ENCODE peak calls at places on chromosomes 4 and X, in eight cellular contexts. K is tibial artery; G is neuronal stem cell; B is testis; Y is effector memory CD4-positive, alpha-beta T cell; F is endothelial cell of umbilical vein; D is K562; U is adrenal gland. X is an unnamed sample. For H3K4me1, the result is how much of the 10 kb centered on the place peaks cover.

GRCh38 chr4:167956676-167957075 is 135.7 kb upstream of the ANXA10 start:
- DNase-seq in K (no peak), G (no peak), B (no peak), Y (no peak), F (peak), D (no peak), U (no peak), X (no peak)

GRCh38 chr4:41835321-41835995 is 86.9 kb upstream of the PHOX2B start:
- DNase-seq in K (no peak), G (no peak), B (no peak), Y (no peak), F (no peak), D (no peak), U (no peak), X (no peak)

GRCh38 chr4:1451106-1451751 is 45.0 kb upstream of the NKX1-1 start:
- DNase-seq in K (no peak), G (no peak), B (no peak), Y (no peak), F (no peak), D (no peak), U (no peak), X (no peak)

GRCh38 chr4:147052361-147052760 is 106.7 kb upstream of the TTC29 start:
- DNase-seq in K (no peak), G (no peak), B (no peak), Y (no peak), F (no peak), D (no peak), U (no peak), X (no peak)

GRCh38 chr4:76989391-76990061 is 40.0 kb downstream of the SEPTIN11 start:
- DNase-seq in K (no peak), G (no peak), B (no peak), Y (peak), F (no peak), D (no peak), U (no peak), X (peak)

GRCh38 chr4:13261486-13262257 is 222.5 kb downstream of the RAB28 start:
- DNase-seq in K (no peak), G (peak), B (no peak), Y (no peak), F (no peak), D (no peak), U (no peak), X (no peak)

GRCh38 chr4:184328022-184328736 is 110.5 kb upstream of the ENPP6 start:
- DNase-seq in K (no peak), G (no peak), B (no peak), Y (no peak), F (no peak), D (no peak), U (no peak), X (no peak)

GRCh38 chr4:68021185-68021584 is 57.9 kb upstream of the TMPRSS11A start:
- DNase-seq in K (no peak), G (no peak), B (no peak), Y (no peak), F (no peak), D (no peak), U (no peak), X (no peak)

GRCh38 chr4:159455675-159456235 is 352.9 kb downstream of the RAPGEF2 start:
- DNase-seq in K (no peak), G (peak), B (peak), Y (no peak), F (peak), D (peak), U (peak), X (no peak)

GRCh38 chr4:147737623-147738022 is 5.7 kb downstream of the ARHGAP10 start:
- DNase-seq in K (no peak), G (no peak), B (no peak), Y (no peak), F (no peak), D (no peak), U (no peak), X (no peak)

GRCh38 chr4:113212613-113213012 is 163.2 kb downstream of the ANK2 start:
- DNase-seq in K (no peak), G (peak), B (no peak), Y (no peak), F (no peak), D (no peak), U (no peak), X (no peak)

GRCh38 chr4:105895324-105895608 is at the start of gene NPNT:
- DNase-seq in K (no peak), G (no peak), B (no peak), Y (no peak), F (no peak), D (no peak), U (no peak), X (no peak)

GRCh38 chrX:15500497-15500966 is at the start of gene BMX:
- DNase-seq in K (peak), G (no peak), B (peak), Y (no peak), F (peak), D (no peak), U (no peak), X (no peak)

GRCh38 chrX:39201305-39201990 is 400.2 kb downstream of the MID1IP1 start:
- DNase-seq in K (no peak), G (no peak), B (no peak), Y (no peak), F (no peak), D (peak), U (no peak), X (no peak)

GRCh38 chr4:4985844-4986243 is 33.4 kb downstream of the CYTL1 start:
- DNase-seq in K (no peak), G (no peak), B (no peak), Y (no peak), F (no peak), D (no peak), U (no peak), X (no peak)

GRCh38 chrX:33336783-33337182 is 125.4 kb upstream of the DMD start:
- DNase-seq in K (peak), G (no peak), B (peak), Y (no peak), F (peak), D (no peak), U (peak), X (no peak)

GRCh38 chrX:84907324-84907946 is 96.2 kb upstream of the APOOL start:
- DNase-seq in K (no peak), G (no peak), B (no peak), Y (no peak), F (peak), D (no peak), U (no peak), X (no peak)

DNA sequence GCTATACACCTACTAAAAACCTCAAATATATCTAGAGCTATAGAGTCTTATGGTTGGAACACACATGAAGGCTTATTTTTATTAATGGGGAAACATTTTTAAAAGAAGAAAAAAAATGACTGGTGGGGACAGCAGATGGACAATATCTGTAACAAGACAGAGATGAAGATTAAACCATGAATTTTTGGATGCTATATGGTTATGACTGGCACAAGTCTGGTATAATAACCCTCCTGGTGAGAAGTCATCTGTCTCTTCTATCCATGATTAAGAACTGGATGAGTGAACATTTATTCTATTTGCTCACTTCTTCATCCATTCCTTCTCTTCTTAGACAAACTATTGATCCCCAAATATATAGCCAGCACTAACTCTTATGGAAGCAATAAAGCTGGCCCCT is 104.4 kb downstream of the EFHC2 start:
- DNase-seq in K (no peak), G (no peak), B (no peak), Y (no peak), F (no peak), D (no peak), U (no peak), X (no peak)
- H3K4me3 ChIP-seq in K (no peak), G (no peak), B (no peak), Y (no peak), F (no peak), D (no peak), U (no peak), X (no peak)

DNA sequence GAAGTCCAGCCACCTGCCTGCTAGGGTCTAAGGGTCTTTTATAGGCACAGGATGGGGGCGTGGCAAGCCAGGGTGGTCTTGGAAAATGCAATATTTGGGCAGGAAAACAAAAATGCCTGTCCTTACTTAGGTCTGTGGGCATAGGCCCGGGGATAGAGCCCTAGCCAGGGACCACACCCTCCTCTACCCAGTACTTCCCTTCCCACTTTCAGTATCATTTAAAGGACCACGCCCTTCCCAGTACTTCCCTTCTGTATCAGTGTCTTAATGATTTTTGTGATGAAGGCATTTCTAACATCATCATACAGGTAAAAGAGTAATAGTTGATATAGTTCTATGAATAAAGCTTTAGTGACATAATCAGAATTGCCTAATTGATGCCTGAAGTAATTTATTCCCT is 11.4 kb downstream of the BANK1 start:
- DNase-seq in K (no peak), G (no peak), B (no peak), Y (no peak), F (no peak), D (no peak), U (no peak), X (no peak)
- H3K4me1 ChIP-seq in K (under half), G (under half), B (under half), Y (under half), F (under half), D (under half), U (under half), X (under half)

GRCh38 chr4:27087306-27088045 is 226.8 kb downstream of the STIM2 start:
- DNase-seq in K (no peak), G (no peak), B (no peak), Y (no peak), F (no peak), D (no peak), U (no peak), X (no peak)

GRCh38 chr4:27088491-27088890 is 227.8 kb downstream of the STIM2 start:
- DNase-seq in K (no peak), G (no peak), B (no peak), Y (no peak), F (no peak), D (no peak), U (no peak), X (no peak)

GRCh38 chr4:27082786-27083185 is 222.1 kb downstream of the STIM2 start:
- DNase-seq in K (no peak), G (no peak), B (no peak), Y (no peak), F (no peak), D (no peak), U (no peak), X (no peak)

GRCh38 chr4:27081675-27082579 is 221.3 kb downstream of the STIM2 start:
- DNase-seq in K (no peak), G (no peak), B (no peak), Y (no peak), F (no peak), D (no peak), U (no peak), X (no peak)

GRCh38 chr4:27084685-27085356 is 224.2 kb downstream of the STIM2 start:
- DNase-seq in K (no peak), G (peak), B (peak), Y (no peak), F (peak), D (peak), U (peak), X (no peak)
- H3K4me3 ChIP-seq in K (peak), G (peak), B (peak), Y (peak), F (peak), D (no peak), U (no peak), X (no peak)

GRCh38 chr4:140256941-140257340 is 103.0 kb upstream of the MAML3 start:
- DNase-seq in K (no peak), G (no peak), B (no peak), Y (no peak), F (peak), D (no peak), U (no peak), X (no peak)
- H3K4me1 ChIP-seq in K (under half), G (under half), B (under half), Y (under half), F (half or more), D (under half), U (under half), X (under half)

DNA sequence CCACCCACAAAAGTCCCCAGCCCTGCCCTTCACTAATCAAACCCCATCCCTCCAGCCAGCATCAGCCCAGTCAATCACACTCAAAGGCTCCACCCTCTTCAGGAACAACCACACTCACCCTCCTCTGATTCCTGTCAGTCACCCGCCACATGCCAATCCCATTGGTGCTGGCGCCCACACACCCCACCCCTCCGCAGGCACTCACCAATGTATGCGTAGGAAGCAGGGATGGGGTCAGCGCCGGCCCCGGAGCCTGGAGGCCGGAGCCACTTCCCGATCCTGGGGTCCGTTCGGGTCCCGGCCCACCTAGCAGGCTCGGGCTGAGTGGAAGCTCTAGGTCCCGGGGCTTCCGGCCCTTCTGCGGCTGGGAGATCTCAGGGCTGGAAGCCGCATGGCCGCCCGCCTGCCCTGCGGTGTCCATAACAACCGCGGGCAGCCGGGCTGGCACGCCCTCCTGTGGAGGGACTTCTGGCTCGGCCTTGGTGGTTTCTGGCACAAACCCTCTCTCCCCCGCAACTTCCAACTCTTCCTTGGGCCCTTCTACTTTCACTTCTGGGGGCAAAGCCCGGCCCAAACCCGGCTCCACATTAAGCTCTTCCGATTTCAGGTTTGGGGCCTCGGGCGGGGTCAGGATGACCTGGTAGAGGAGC is 7.9 kb upstream of the CFP start:
- DNase-seq in K (peak), G (no peak), B (peak), Y (no peak), F (peak), D (peak), U (peak), X (no peak)
- H3K4me3 ChIP-seq in K (no peak), G (no peak), B (no peak), Y (peak), F (peak), D (no peak), U (no peak), X (no peak)

DNA sequence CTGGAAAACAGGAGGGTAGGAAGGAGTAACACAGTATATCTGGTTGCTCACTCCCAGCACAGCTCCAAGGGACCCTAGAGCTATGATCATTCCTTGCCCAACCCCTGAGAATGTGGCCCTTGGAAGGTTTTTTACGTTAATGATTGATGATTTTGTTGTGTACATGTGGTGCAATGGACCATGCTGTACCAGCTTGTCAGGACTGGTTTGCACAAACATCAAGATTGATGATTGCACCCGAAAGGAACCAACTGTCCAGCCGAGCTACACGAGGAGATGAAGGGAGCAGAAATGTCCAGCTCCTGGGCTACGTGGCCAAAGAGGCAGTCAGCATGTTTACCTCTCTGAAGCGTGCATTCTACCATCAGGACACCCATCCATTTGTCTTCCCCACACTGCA is 83.2 kb upstream of the USP9X start:
- DNase-seq in K (no peak), G (no peak), B (no peak), Y (no peak), F (no peak), D (no peak), U (peak), X (no peak)
- H3K4me1 ChIP-seq in K (under half), G (under half), B (under half), Y (under half), F (under half), D (under half), U (under half), X (under half)

DNA sequence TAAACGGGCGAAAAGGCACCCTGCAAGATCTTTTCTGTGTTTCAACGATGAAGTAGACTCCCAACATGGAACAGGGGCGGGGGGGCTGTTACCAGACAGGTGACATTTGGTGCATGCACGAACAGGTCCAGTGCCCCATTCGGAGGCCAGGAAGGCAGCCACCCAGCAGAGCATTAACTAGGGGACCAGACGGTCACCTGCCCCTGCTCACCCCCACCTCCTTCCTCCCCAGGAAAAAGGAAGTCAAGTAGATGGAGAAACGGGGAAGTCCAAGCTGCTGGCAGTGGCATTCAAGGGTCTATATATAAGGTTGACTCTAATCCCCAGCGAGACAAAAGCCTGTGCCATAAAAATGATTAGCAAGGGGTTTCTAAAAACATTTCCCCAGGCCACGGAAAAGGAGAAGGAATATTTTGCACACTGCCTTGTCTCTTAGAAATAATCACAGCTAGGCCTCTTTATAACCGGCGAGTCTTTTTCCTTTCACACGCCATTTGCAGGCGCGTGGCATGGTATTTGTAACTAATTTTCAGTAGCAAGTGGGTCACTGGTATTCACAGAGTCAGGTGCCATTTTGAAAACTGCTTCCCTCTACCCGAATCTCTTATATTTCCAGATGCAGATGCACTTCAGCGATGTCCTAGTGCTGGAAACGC is 1.2 kb upstream of the TMSB4X start:
- DNase-seq in K (no peak), G (no peak), B (no peak), Y (no peak), F (peak), D (no peak), U (no peak), X (peak)
- H3K4me3 ChIP-seq in K (peak), G (no peak), B (no peak), Y (peak), F (peak), D (no peak), U (no peak), X (peak)

GRCh38 chrX:44891642-44892041 is 18.7 kb downstream of the KDM6A start:
- DNase-seq in K (no peak), G (no peak), B (no peak), Y (no peak), F (no peak), D (no peak), U (no peak), X (no peak)
- H3K4me1 ChIP-seq in K (under half), G (under half), B (under half), Y (under half), F (under half), D (under half), U (under half), X (under half)

X was measured in CD8-positive, alpha-beta memory T cell.